ENCODE peak calls at places on chromosome 13, in seven cellular contexts. One of them, this sample, is unnamed.

GRCh38 chr13:51070005-51070649 is 40.9 kb downstream of the C13orf42 start:
- DNase-seq in uterus: peak; percentile 83
- DNase-seq in CD4-positive, alpha-beta memory T cell: peak; percentile 64
- DNase-seq in PC-9: peak; percentile 64
- DNase-seq in heart right ventricle: peak; percentile 80
- DNase-seq in neuronal stem cell: peak; percentile 83
- DNase-seq in osteoblast: peak; percentile 90
- DNase-seq in this sample: peak; percentile 93

GRCh38 chr13:93476175-93476574 is 249.6 kb downstream of the GPC6 start:
- DNase-seq in uterus: no peak
- DNase-seq in CD4-positive, alpha-beta memory T cell: no peak
- DNase-seq in PC-9: peak; percentile 75
- DNase-seq in heart right ventricle: no peak
- DNase-seq in neuronal stem cell: no peak
- DNase-seq in osteoblast: peak; percentile 37
- DNase-seq in this sample: no peak

GRCh38 chr13:103573446-103573845 is 507.2 kb upstream of the SLC10A2 start:
- DNase-seq in uterus: no peak
- DNase-seq in CD4-positive, alpha-beta memory T cell: no peak
- DNase-seq in PC-9: no peak
- DNase-seq in heart right ventricle: no peak
- DNase-seq in neuronal stem cell: no peak
- DNase-seq in osteoblast: no peak
- DNase-seq in this sample: no peak

GRCh38 chr13:108551674-108552073 is 77.7 kb upstream of the MYO16 start:
- DNase-seq in uterus: no peak
- DNase-seq in CD4-positive, alpha-beta memory T cell: no peak
- DNase-seq in PC-9: no peak
- DNase-seq in heart right ventricle: no peak
- DNase-seq in neuronal stem cell: no peak
- DNase-seq in osteoblast: no peak
- DNase-seq in this sample: no peak

GRCh38 chr13:41411060-41411459 is 46.3 kb upstream of the RGCC start:
- DNase-seq in uterus: no peak
- DNase-seq in CD4-positive, alpha-beta memory T cell: no peak
- DNase-seq in PC-9: no peak
- DNase-seq in heart right ventricle: no peak
- DNase-seq in neuronal stem cell: no peak
- DNase-seq in osteoblast: no peak
- DNase-seq in this sample: no peak

GRCh38 chr13:71922191-71922590 is 55.2 kb upstream of the DACH1 start:
- DNase-seq in uterus: no peak
- DNase-seq in CD4-positive, alpha-beta memory T cell: no peak
- DNase-seq in PC-9: no peak
- DNase-seq in heart right ventricle: no peak
- DNase-seq in neuronal stem cell: no peak
- DNase-seq in osteoblast: no peak
- DNase-seq in this sample: no peak

GRCh38 chr13:45340422-45341033 is 455 bp downstream of the TPT1 start:
- DNase-seq in uterus: peak; percentile 94
- DNase-seq in CD4-positive, alpha-beta memory T cell: peak; percentile 82
- DNase-seq in PC-9: peak; percentile 80
- DNase-seq in heart right ventricle: peak; percentile 94
- DNase-seq in neuronal stem cell: peak; percentile 72
- DNase-seq in osteoblast: peak; percentile 87
- DNase-seq in this sample: peak; percentile 93

GRCh38 chr13:45521292-45521691 is 56.6 kb downstream of the COG3 start:
- DNase-seq in uterus: no peak
- DNase-seq in CD4-positive, alpha-beta memory T cell: no peak
- DNase-seq in PC-9: no peak
- DNase-seq in heart right ventricle: peak; percentile 13
- DNase-seq in neuronal stem cell: no peak
- DNase-seq in osteoblast: no peak
- DNase-seq in this sample: no peak

GRCh38 chr13:104408733-104409132 is 1342.5 kb upstream of the SLC10A2 start:
- DNase-seq in uterus: no peak
- DNase-seq in CD4-positive, alpha-beta memory T cell: no peak
- DNase-seq in PC-9: peak; percentile 70
- DNase-seq in heart right ventricle: no peak
- DNase-seq in neuronal stem cell: no peak
- DNase-seq in osteoblast: no peak
- DNase-seq in this sample: no peak

GRCh38 chr13:107866666-107867623 is 348.4 kb downstream of the LIG4 start:
- DNase-seq in uterus: no peak
- DNase-seq in CD4-positive, alpha-beta memory T cell: no peak
- DNase-seq in PC-9: no peak
- DNase-seq in heart right ventricle: no peak
- DNase-seq in neuronal stem cell: peak; percentile 33
- DNase-seq in osteoblast: peak; percentile 94
- DNase-seq in this sample: no peak

GRCh38 chr13:78680064-78680463 is 21.1 kb upstream of the OBI1 start:
- DNase-seq in uterus: no peak
- DNase-seq in CD4-positive, alpha-beta memory T cell: no peak
- DNase-seq in PC-9: no peak
- DNase-seq in heart right ventricle: no peak
- DNase-seq in neuronal stem cell: no peak
- DNase-seq in osteoblast: no peak
- DNase-seq in this sample: no peak

GRCh38 chr13:40316301-40316700 is 350.1 kb downstream of the FOXO1 start:
- DNase-seq in uterus: no peak
- DNase-seq in CD4-positive, alpha-beta memory T cell: no peak
- DNase-seq in PC-9: no peak
- DNase-seq in heart right ventricle: no peak
- DNase-seq in neuronal stem cell: no peak
- DNase-seq in osteoblast: no peak
- DNase-seq in this sample: no peak

GRCh38 chr13:112774829-112775565 is 85.2 kb downstream of the ATP11A start:
- DNase-seq in uterus: no peak
- DNase-seq in CD4-positive, alpha-beta memory T cell: no peak
- DNase-seq in PC-9: no peak
- DNase-seq in heart right ventricle: no peak
- DNase-seq in neuronal stem cell: no peak
- DNase-seq in osteoblast: peak; percentile 73
- DNase-seq in this sample: no peak
- H3K4me1 ChIP-seq in uterus: no peaks in the 10 kb centered on the region
- H3K4me1 ChIP-seq in CD4-positive, alpha-beta memory T cell: no peaks in the 10 kb centered on the region
- H3K4me1 ChIP-seq in PC-9: peaks cover 7% of the 10 kb centered on the region
- H3K4me1 ChIP-seq in heart right ventricle: peaks cover 54% of the 10 kb centered on the region
- H3K4me1 ChIP-seq in neuronal stem cell: no peaks in the 10 kb centered on the region
- H3K4me1 ChIP-seq in osteoblast: no peaks in the 10 kb centered on the region
- H3K4me1 ChIP-seq in this sample: peaks cover 7% of the 10 kb centered on the region

GRCh38 chr13:65940720-65941119 is 1289.4 kb downstream of the PCDH9 start:
- DNase-seq in uterus: no peak
- DNase-seq in CD4-positive, alpha-beta memory T cell: no peak
- DNase-seq in PC-9: no peak
- DNase-seq in heart right ventricle: peak; percentile 19
- DNase-seq in neuronal stem cell: no peak
- DNase-seq in osteoblast: no peak
- DNase-seq in this sample: no peak

GRCh38 chr13:65932013-65932412 is 1298.1 kb downstream of the PCDH9 start:
- DNase-seq in uterus: no peak
- DNase-seq in CD4-positive, alpha-beta memory T cell: no peak
- DNase-seq in PC-9: no peak
- DNase-seq in heart right ventricle: no peak
- DNase-seq in neuronal stem cell: no peak
- DNase-seq in osteoblast: no peak
- DNase-seq in this sample: no peak

GRCh38 chr13:65932587-65933239 is 1297.4 kb downstream of the PCDH9 start:
- DNase-seq in uterus: no peak
- DNase-seq in CD4-positive, alpha-beta memory T cell: no peak
- DNase-seq in PC-9: no peak
- DNase-seq in heart right ventricle: no peak
- DNase-seq in neuronal stem cell: no peak
- DNase-seq in osteoblast: peak; percentile 17
- DNase-seq in this sample: no peak

GRCh38 chr13:65936249-65936648 is 1293.9 kb downstream of the PCDH9 start:
- DNase-seq in uterus: no peak
- DNase-seq in CD4-positive, alpha-beta memory T cell: no peak
- DNase-seq in PC-9: no peak
- DNase-seq in heart right ventricle: no peak
- DNase-seq in neuronal stem cell: no peak
- DNase-seq in osteoblast: no peak
- DNase-seq in this sample: no peak
- H3K4me1 ChIP-seq in uterus: no peaks in the 10 kb centered on the region
- H3K4me1 ChIP-seq in CD4-positive, alpha-beta memory T cell: no peaks in the 10 kb centered on the region
- H3K4me1 ChIP-seq in PC-9: no peaks in the 10 kb centered on the region
- H3K4me1 ChIP-seq in heart right ventricle: no peaks in the 10 kb centered on the region
- H3K4me1 ChIP-seq in neuronal stem cell: no peaks in the 10 kb centered on the region
- H3K4me1 ChIP-seq in osteoblast: peaks cover 5% of the 10 kb centered on the region
- H3K4me1 ChIP-seq in this sample: peaks cover 1% of the 10 kb centered on the region

DNA sequence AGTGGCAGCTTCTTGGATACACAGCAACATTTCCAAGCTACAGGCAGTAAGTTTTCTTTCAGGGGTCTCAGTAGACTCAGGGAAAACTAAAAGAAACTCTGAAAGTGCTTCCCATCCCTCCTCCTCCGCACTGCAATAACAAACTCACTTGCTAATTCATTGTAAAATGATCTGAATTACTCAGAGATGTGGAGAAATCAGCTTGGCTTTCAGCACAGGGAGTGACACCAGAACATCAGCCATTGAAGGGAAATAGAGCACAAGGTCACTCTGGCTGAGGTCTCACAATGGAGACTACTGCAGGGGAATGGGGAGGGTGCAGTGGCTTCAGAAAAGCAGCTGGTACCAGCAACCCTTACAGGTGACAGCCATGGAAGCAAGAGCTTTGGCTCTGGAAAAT is 137.3 kb upstream of the SERP2 start:
- DNase-seq in uterus: peak; percentile 45
- DNase-seq in CD4-positive, alpha-beta memory T cell: no peak
- DNase-seq in PC-9: no peak
- DNase-seq in heart right ventricle: no peak
- DNase-seq in neuronal stem cell: no peak
- DNase-seq in osteoblast: no peak
- DNase-seq in this sample: no peak
- H3K4me1 ChIP-seq in uterus: no peaks in the 10 kb centered on the region
- H3K4me1 ChIP-seq in CD4-positive, alpha-beta memory T cell: no peaks in the 10 kb centered on the region
- H3K4me1 ChIP-seq in PC-9: peaks cover 42% of the 10 kb centered on the region
- H3K4me1 ChIP-seq in heart right ventricle: peaks cover 34% of the 10 kb centered on the region
- H3K4me1 ChIP-seq in neuronal stem cell: peaks cover 2% of the 10 kb centered on the region
- H3K4me1 ChIP-seq in osteoblast: peaks cover 42% of the 10 kb centered on the region
- H3K4me1 ChIP-seq in this sample: peaks cover 20% of the 10 kb centered on the region

GRCh38 chr13:33217256-33217655 is 68.3 kb downstream of the STARD13 start:
- DNase-seq in uterus: no peak
- DNase-seq in CD4-positive, alpha-beta memory T cell: no peak
- DNase-seq in PC-9: no peak
- DNase-seq in heart right ventricle: no peak
- DNase-seq in neuronal stem cell: no peak
- DNase-seq in osteoblast: no peak
- DNase-seq in this sample: no peak
- H3K4me1 ChIP-seq in uterus: peaks cover 10% of the 10 kb centered on the region
- H3K4me1 ChIP-seq in CD4-positive, alpha-beta memory T cell: no peaks in the 10 kb centered on the region
- H3K4me1 ChIP-seq in PC-9: peaks cover 63% of the 10 kb centered on the region
- H3K4me1 ChIP-seq in heart right ventricle: peaks cover 70% of the 10 kb centered on the region
- H3K4me1 ChIP-seq in neuronal stem cell: peaks cover 14% of the 10 kb centered on the region
- H3K4me1 ChIP-seq in osteoblast: peaks cover 53% of the 10 kb centered on the region
- H3K4me1 ChIP-seq in this sample: peaks cover 19% of the 10 kb centered on the region

GRCh38 chr13:111475488-111475887 is 155.0 kb downstream of the TEX29 start:
- DNase-seq in uterus: no peak
- DNase-seq in CD4-positive, alpha-beta memory T cell: no peak
- DNase-seq in PC-9: no peak
- DNase-seq in heart right ventricle: no peak
- DNase-seq in neuronal stem cell: no peak
- DNase-seq in osteoblast: peak; percentile 62
- DNase-seq in this sample: no peak

GRCh38 chr13:111476197-111476596 is 155.8 kb downstream of the TEX29 start:
- DNase-seq in uterus: no peak
- DNase-seq in CD4-positive, alpha-beta memory T cell: no peak
- DNase-seq in PC-9: no peak
- DNase-seq in heart right ventricle: no peak
- DNase-seq in neuronal stem cell: no peak
- DNase-seq in osteoblast: peak; percentile 65
- DNase-seq in this sample: no peak

GRCh38 chr13:111472083-111472482 is 151.6 kb downstream of the TEX29 start:
- DNase-seq in uterus: no peak
- DNase-seq in CD4-positive, alpha-beta memory T cell: no peak
- DNase-seq in PC-9: no peak
- DNase-seq in heart right ventricle: no peak
- DNase-seq in neuronal stem cell: no peak
- DNase-seq in osteoblast: peak; percentile 17
- DNase-seq in this sample: no peak

GRCh38 chr13:111472559-111473460 is 152.4 kb downstream of the TEX29 start:
- DNase-seq in uterus: no peak
- DNase-seq in CD4-positive, alpha-beta memory T cell: no peak
- DNase-seq in PC-9: no peak
- DNase-seq in heart right ventricle: no peak
- DNase-seq in neuronal stem cell: no peak
- DNase-seq in osteoblast: peak; percentile 80
- DNase-seq in this sample: no peak

DNA sequence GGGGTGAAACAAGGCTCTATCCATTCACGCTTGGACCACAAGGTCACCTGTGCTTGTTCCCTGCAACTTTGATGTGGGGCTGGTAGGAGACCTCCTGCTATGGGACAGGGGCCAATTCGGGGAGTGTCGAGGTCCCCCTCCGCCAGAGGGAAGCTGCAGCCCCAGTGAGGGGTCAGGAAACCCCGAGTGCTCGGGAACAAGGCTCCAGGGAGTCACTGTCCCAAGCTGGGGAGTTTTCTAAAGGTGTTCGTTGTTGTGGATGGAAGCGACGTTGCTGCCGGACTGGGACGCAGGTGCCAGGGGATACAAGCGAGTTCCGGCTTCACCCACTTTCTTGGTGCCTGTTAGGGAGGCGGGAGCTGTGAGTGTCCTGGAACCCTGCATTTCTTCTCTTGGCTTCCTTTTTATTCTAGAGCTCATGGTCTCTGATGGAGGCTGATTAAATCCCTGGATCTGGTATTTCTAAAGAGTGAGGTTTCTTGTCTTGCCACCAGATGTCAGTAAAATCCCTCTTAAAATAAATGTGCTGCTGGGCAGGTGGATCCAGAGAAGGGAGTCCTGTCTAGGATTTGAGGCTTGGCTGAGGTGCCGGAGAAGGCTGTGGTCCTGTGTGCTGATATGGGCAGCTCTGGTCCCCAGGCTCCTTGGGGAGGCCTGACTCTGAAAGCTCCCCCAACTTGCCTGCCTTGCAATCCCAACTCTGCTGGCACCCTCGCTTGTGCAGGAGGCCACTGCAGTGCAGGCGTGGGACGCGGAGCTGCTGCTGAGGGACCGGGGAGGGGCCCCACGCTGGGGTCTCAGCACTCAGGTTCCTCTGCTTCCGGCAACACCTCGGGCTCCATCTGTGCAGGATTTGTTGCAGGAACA is 153.9 kb downstream of the TEX29 start:
- DNase-seq in uterus: no peak
- DNase-seq in CD4-positive, alpha-beta memory T cell: no peak
- DNase-seq in PC-9: peak; percentile 53
- DNase-seq in heart right ventricle: no peak
- DNase-seq in neuronal stem cell: peak; percentile 54
- DNase-seq in osteoblast: peak; percentile 99
- DNase-seq in this sample: no peak
- H3K4me1 ChIP-seq in uterus: no peaks in the 10 kb centered on the region
- H3K4me1 ChIP-seq in CD4-positive, alpha-beta memory T cell: no peaks in the 10 kb centered on the region
- H3K4me1 ChIP-seq in PC-9: no peaks in the 10 kb centered on the region
- H3K4me1 ChIP-seq in heart right ventricle: no peaks in the 10 kb centered on the region
- H3K4me1 ChIP-seq in neuronal stem cell: no peaks in the 10 kb centered on the region
- H3K4me1 ChIP-seq in osteoblast: no peaks in the 10 kb centered on the region
- H3K4me1 ChIP-seq in this sample: no peaks in the 10 kb centered on the region

DNA sequence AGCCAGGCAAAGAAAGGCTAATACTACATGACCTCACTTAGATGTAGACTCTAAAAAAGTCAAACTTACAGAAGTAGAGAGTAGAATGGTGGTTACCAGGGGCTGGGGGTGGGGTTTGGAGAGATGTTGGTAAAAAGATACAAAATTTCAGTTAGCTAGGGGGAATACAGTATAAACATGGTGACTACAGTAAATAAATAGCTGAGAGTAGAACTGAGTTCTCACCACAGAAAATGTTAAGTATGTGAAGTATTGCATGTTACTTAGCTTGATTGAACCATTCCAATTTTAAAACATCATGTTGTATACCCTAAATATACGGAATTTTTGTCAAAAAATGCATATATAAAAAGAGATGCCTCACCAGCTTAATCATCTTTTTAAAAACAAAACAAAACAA is 67.5 kb upstream of the DOCK9 start:
- DNase-seq in uterus: no peak
- DNase-seq in CD4-positive, alpha-beta memory T cell: no peak
- DNase-seq in PC-9: peak; percentile 46
- DNase-seq in heart right ventricle: no peak
- DNase-seq in neuronal stem cell: no peak
- DNase-seq in osteoblast: no peak
- DNase-seq in this sample: no peak
- H3K4me1 ChIP-seq in uterus: no peaks in the 10 kb centered on the region
- H3K4me1 ChIP-seq in CD4-positive, alpha-beta memory T cell: peaks cover 99% of the 10 kb centered on the region
- H3K4me1 ChIP-seq in PC-9: peaks cover 91% of the 10 kb centered on the region
- H3K4me1 ChIP-seq in heart right ventricle: peaks cover 25% of the 10 kb centered on the region
- H3K4me1 ChIP-seq in neuronal stem cell: no peaks in the 10 kb centered on the region
- H3K4me1 ChIP-seq in osteoblast: peaks cover 31% of the 10 kb centered on the region
- H3K4me1 ChIP-seq in this sample: peaks cover 6% of the 10 kb centered on the region